ENCODE peak calls at places on chromosomes 12 and 14, in seven cellular contexts. G, X, L, K, Q, R and U are unnamed samples.

GRCh38 chr12:19885092-19885813 is 446.0 kb downstream of the AEBP2 start:
- DNase-seq in X (no peak), Q (no peak), G (peak), L (no peak), K (no peak), R (no peak), U (no peak)

GRCh38 chr12:40691913-40692616 is at the start of gene CNTN1:
- DNase-seq in K (peak), L (peak), Q (peak), R (peak), G (peak), X (no peak), U (peak)

GRCh38 chr14:70320294-70320693 is 39.2 kb downstream of the COX16 start:
- DNase-seq in G (no peak), R (no peak), L (no peak), K (no peak), X (no peak), Q (no peak), U (no peak)

GRCh38 chr14:68508581-68508980 is 284.3 kb downstream of the ZFP36L1 start:
- DNase-seq in Q (no peak), X (peak), R (no peak), L (no peak), G (no peak), K (no peak), U (no peak)

GRCh38 chr12:93361159-93361919 is 16.4 kb upstream of the NUDT4 start:
- DNase-seq in G (peak), L (no peak), K (peak), Q (no peak), R (peak), X (peak), U (no peak)

GRCh38 chr12:1457901-1458300 is 136.5 kb downstream of the FBXL14 start:
- DNase-seq in X (no peak), K (no peak), L (no peak), G (peak), Q (peak), R (no peak), U (no peak)

GRCh38 chr14:93207468-93208308 is 632 bp downstream of the UBR7 start:
- DNase-seq in K (peak), L (no peak), X (peak), G (peak), R (peak), Q (no peak), U (no peak)

GRCh38 chr14:55129428-55130193 is 559 bp downstream of the LGALS3 start:
- DNase-seq in X (peak), Q (peak), K (peak), R (peak), G (peak), L (peak), U (peak)

GRCh38 chr14:35362911-35363374 is 41.6 kb downstream of the NFKBIA start:
- DNase-seq in L (no peak), G (peak), R (peak), K (no peak), X (peak), Q (peak), U (no peak)

GRCh38 chr14:100532916-100533630 is 54.1 kb downstream of the BEGAIN start:
- DNase-seq in L (peak), X (peak), G (peak), Q (peak), K (no peak), R (peak), U (peak)

GRCh38 chr14:59425322-59425945 is 39.7 kb downstream of the GPR135 start:
- DNase-seq in G (peak), Q (no peak), R (no peak), K (peak), L (no peak), X (no peak), U (no peak)

GRCh38 chr12:127165567-127166392 is 1101.2 kb upstream of the TMEM132C start:
- DNase-seq in L (peak), X (peak), G (peak), Q (peak), R (peak), K (peak), U (peak)

GRCh38 chr12:3249081-3249800 is 172.1 kb downstream of the TSPAN9 start:
- DNase-seq in L (no peak), Q (no peak), R (no peak), G (no peak), K (no peak), X (no peak), U (no peak)

GRCh38 chr12:3250034-3250433 is 172.9 kb downstream of the TSPAN9 start:
- DNase-seq in Q (no peak), R (no peak), X (no peak), K (no peak), G (no peak), L (no peak), U (no peak)

GRCh38 chr12:3251067-3251466 is 173.9 kb downstream of the TSPAN9 start:
- DNase-seq in Q (no peak), K (no peak), G (no peak), R (peak), L (no peak), X (no peak), U (no peak)

GRCh38 chr12:3251691-3252090 is 174.5 kb downstream of the TSPAN9 start:
- DNase-seq in Q (no peak), X (no peak), R (no peak), G (no peak), K (no peak), L (no peak), U (no peak)

GRCh38 chr12:3250576-3250975 is 173.4 kb downstream of the TSPAN9 start:
- DNase-seq in Q (peak), K (no peak), R (peak), L (no peak), X (no peak), G (no peak), U (no peak)
- H3K4me3 ChIP-seq in Q (no peak), K (no peak), R (no peak), L (no peak), X (no peak), G (no peak), U (no peak)

GRCh38 chr12:12835378-12836145 is 22.4 kb downstream of the DDX47 start:
- DNase-seq in K (no peak), G (no peak), R (no peak), L (no peak), X (peak), Q (no peak), U (no peak)
- H3K4me3 ChIP-seq in K (no peak), G (no peak), R (no peak), L (no peak), X (no peak), Q (no peak), U (no peak)

GRCh38 chr12:95545303-95545702 is 6.0 kb downstream of the USP44 start:
- DNase-seq in X (no peak), L (no peak), Q (no peak), R (no peak), G (no peak), K (no peak), U (no peak)

GRCh38 chr12:95547522-95548055 is 3.7 kb downstream of the USP44 start:
- DNase-seq in G (peak), R (no peak), X (no peak), K (peak), Q (no peak), L (no peak), U (no peak)

GRCh38 chr12:95544756-95545155 is 6.5 kb downstream of the USP44 start:
- DNase-seq in K (no peak), X (no peak), R (no peak), L (no peak), Q (no peak), G (no peak), U (no peak)

GRCh38 chr12:95546491-95546813 is 4.8 kb downstream of the USP44 start:
- DNase-seq in X (no peak), G (no peak), R (no peak), Q (no peak), K (peak), L (no peak), U (no peak)

GRCh38 chr12:95545731-95546490 is 5.4 kb downstream of the USP44 start:
- DNase-seq in K (peak), G (no peak), L (no peak), Q (no peak), R (no peak), X (no peak), U (no peak)
- H3K4me3 ChIP-seq in K (peak), G (no peak), L (no peak), Q (no peak), R (no peak), X (no peak), U (no peak)

GRCh38 chr12:57230381-57231155 is 1.1 kb downstream of the SHMT2 start:
- DNase-seq in K (no peak), R (no peak), Q (no peak), X (no peak), L (no peak), G (no peak), U (peak)

GRCh38 chr12:57229634-57230380 is at the start of gene SHMT2:
- DNase-seq in R (peak), K (peak), X (peak), L (peak), Q (peak), G (peak), U (peak)

GRCh38 chr12:57232156-57232756 is 2.7 kb downstream of the SHMT2 start:
- DNase-seq in R (peak), L (no peak), K (no peak), G (no peak), X (no peak), Q (no peak), U (no peak)

GRCh38 chr12:57233357-57234232 is 4.1 kb downstream of the SHMT2 start:
- DNase-seq in L (no peak), Q (no peak), R (peak), X (no peak), K (no peak), G (peak), U (peak)

DNA sequence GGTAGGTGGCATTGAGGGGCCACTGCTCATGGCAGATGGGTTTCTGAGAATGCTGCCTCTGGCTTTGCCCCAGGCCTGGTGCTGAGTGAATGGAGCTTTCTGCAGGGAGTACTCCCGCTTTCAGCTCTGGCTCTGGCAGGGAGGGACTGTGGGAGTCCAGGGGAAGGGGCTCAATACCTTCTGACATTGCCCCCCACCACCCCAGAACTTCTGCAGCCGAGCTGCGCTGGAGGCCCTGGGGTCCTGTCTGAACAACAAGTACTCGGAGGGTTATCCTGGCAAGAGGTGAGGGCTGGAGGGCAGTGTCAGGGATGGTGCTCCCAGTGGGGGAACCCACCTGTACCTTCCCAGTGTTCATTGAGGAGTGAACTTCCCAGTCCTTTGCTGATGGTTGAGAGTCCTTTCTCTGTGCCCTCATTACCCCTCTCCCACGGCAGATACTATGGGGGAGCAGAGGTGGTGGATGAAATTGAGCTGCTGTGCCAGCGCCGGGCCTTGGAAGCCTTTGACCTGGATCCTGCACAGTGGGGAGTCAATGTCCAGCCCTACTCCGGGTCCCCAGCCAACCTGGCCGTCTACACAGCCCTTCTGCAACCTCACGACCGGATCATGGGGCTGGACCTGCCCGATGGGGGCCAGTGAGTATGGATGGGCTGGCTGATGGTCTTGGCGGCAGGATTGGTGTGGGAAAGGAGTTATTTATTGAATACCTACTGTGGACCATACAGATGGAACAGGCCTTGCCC is 1.9 kb downstream of the SHMT2 start:
- DNase-seq in Q (no peak), K (no peak), L (no peak), X (no peak), R (no peak), G (no peak), U (peak)
- H3K4me3 ChIP-seq in Q (no peak), K (peak), L (no peak), X (no peak), R (no peak), G (peak), U (no peak)

GRCh38 chr12:49131051-49131972 is at the start of gene TUBA1B:
- DNase-seq in R (peak), K (peak), Q (peak), X (peak), G (peak), L (peak), U (peak)

GRCh38 chr12:49130151-49131050 is 794 bp downstream of the TUBA1B start:
- DNase-seq in G (peak), K (peak), L (peak), X (peak), R (peak), Q (peak), U (peak)

GRCh38 chr12:49133014-49133413 is 1.8 kb upstream of the TUBA1B start:
- DNase-seq in Q (no peak), L (no peak), R (no peak), K (no peak), G (no peak), X (no peak), U (no peak)

GRCh38 chr12:49131973-49132461 is 822 bp upstream of the TUBA1B start:
- DNase-seq in G (peak), X (no peak), R (no peak), K (no peak), Q (no peak), L (no peak), U (no peak)

DNA sequence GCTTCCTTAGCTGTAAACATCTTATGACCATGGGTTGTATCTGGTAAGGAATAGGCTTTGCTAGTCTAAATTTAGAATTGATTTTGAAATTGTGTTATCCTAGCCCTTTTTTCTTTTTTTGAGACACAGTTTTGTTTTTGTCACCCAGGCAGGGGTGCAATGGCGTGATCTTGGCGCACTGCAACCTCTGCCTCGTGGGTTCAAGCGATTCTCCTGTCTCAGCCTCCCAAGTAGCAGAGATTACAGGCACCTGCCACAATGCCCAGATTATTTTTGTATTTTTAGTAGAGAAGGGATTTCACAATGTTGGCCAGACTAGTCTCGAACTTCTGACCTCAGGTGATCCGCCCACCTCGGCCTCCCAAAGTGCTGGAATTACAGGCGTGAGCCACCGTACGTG is 2.4 kb upstream of the TUBA1B start:
- DNase-seq in X (no peak), L (no peak), R (no peak), G (no peak), K (no peak), Q (no peak), U (no peak)
- H3K4me3 ChIP-seq in X (no peak), L (no peak), R (no peak), G (no peak), K (no peak), Q (peak), U (no peak)